ENCODE peak calls at places on chromosomes 4 and X, in four cellular contexts. T, V, O and P are unnamed samples.

GRCh38 chr4:178812866-178813265 is 1370.6 kb upstream of the AGA start:
- DNase-seq in T (no peak), V (no peak), O (no peak), P (peak; percentile 27)

GRCh38 chr4:153227501-153227900 is 23.3 kb downstream of the TRIM2 start:
- DNase-seq in T (no peak), V (no peak), O (no peak), P (no peak)

GRCh38 chr4:40811886-40812857 is 62.4 kb downstream of the NSUN7 start:
- DNase-seq in T (no peak), V (no peak), O (no peak), P (no peak)

GRCh38 chrX:9019151-9019550 is 14.8 kb downstream of the FAM9B start:
- DNase-seq in T (no peak), V (no peak), O (no peak), P (no peak)

GRCh38 chr4:58225460-58225859 is 1115.3 kb upstream of the IGFBP7 start:
- DNase-seq in T (no peak), V (no peak), O (no peak), P (no peak)

GRCh38 chrX:2371026-2371778 is 129.6 kb downstream of the DHRSX start:
- DNase-seq in T (no peak), V (no peak), O (no peak), P (no peak)

GRCh38 chr4:15758294-15758693 is 19.8 kb upstream of the CD38 start:
- DNase-seq in T (no peak), V (no peak), O (no peak), P (no peak)

GRCh38 chrX:121011254-121011653 is 25.7 kb upstream of the CT47A1 start:
- DNase-seq in T (no peak), V (no peak), O (no peak), P (peak; percentile 49)

GRCh38 chrX:110418220-110418856 is 59.7 kb downstream of the RTL9 start:
- DNase-seq in T (no peak), V (peak; percentile 65), O (peak; percentile 60), P (peak; percentile 45)

GRCh38 chr4:102007959-102008425 is 217.5 kb downstream of the BANK1 start:
- DNase-seq in T (no peak), V (no peak), O (no peak), P (no peak)

GRCh38 chrX:104335765-104336164 is 81.0 kb upstream of the ESX1 start:
- DNase-seq in T (no peak), V (no peak), O (no peak), P (no peak)

GRCh38 chr4:147362868-147363440 is 117.9 kb upstream of the EDNRA start:
- DNase-seq in T (no peak), V (peak; percentile 87), O (no peak), P (peak; percentile 70)

GRCh38 chr4:124275-125081 is at the start of gene ZNF718:
- DNase-seq in T (peak; percentile 82), V (peak; percentile 93), O (peak; percentile 94), P (peak; percentile 98)

GRCh38 chrX:71615056-71615455 is 3.3 kb downstream of the CXCR3 start:
- DNase-seq in T (no peak), V (no peak), O (no peak), P (no peak)

GRCh38 chr4:112515278-112516075 is 503 bp downstream of the NEUROG2 start:
- DNase-seq in T (no peak), V (no peak), O (peak; percentile 66), P (peak; percentile 30)

GRCh38 chr4:17493629-17494028 is 18.3 kb downstream of the QDPR start:
- DNase-seq in T (no peak), V (no peak), O (no peak), P (no peak)

GRCh38 chr4:47827339-47828047 is 10.4 kb downstream of the CORIN start:
- DNase-seq in T (no peak), V (no peak), O (no peak), P (no peak)

GRCh38 chrX:132463411-132463810 is 25.4 kb downstream of the MBNL3 start:
- DNase-seq in T (no peak), V (no peak), O (no peak), P (peak; percentile 67)

GRCh38 chr4:153428816-153429592 is 37.2 kb upstream of the TMEM131L start:
- DNase-seq in T (no peak), V (no peak), O (no peak), P (no peak)

DNA sequence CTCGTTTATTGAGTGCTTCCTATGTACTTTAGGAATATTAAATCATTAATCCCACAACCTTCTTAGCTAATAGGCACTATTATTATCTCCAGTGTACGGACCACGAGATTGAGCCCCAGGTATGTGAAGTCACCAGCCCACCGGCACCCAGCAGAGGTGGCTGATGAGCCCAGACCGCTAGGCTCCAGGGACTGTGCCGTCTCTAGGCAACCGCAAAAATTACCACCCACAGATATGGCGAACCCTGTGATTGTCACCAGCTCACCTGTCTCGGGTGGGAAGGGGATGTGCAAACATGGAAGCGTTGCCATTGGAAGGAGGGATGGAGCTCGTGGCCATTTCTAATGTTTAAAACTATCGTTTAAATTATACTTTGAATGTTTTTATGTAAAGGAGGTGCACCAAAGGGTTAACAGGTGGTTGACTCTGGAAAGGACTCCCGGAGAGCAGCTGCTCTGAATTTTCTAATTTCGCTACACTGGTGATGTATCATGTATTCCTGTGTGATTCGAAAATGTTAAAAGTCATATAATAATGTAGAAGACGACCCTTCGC is 21.0 kb upstream of the JAKMIP1 start:
- DNase-seq in T (no peak), V (no peak), O (no peak), P (no peak)
- H3K27ac ChIP-seq in T (no peak overlapping the region), V (no peak overlapping the region), O (no peak overlapping the region), P (no peak overlapping the region)

GRCh38 chrX:115966920-115967319 is 203.6 kb upstream of the AGTR2 start:
- DNase-seq in T (no peak), V (no peak), O (no peak), P (no peak)
- H3K4me3 ChIP-seq in T (no peak overlapping the region), V (no peak overlapping the region), O (no peak overlapping the region), P (no peak overlapping the region)

DNA sequence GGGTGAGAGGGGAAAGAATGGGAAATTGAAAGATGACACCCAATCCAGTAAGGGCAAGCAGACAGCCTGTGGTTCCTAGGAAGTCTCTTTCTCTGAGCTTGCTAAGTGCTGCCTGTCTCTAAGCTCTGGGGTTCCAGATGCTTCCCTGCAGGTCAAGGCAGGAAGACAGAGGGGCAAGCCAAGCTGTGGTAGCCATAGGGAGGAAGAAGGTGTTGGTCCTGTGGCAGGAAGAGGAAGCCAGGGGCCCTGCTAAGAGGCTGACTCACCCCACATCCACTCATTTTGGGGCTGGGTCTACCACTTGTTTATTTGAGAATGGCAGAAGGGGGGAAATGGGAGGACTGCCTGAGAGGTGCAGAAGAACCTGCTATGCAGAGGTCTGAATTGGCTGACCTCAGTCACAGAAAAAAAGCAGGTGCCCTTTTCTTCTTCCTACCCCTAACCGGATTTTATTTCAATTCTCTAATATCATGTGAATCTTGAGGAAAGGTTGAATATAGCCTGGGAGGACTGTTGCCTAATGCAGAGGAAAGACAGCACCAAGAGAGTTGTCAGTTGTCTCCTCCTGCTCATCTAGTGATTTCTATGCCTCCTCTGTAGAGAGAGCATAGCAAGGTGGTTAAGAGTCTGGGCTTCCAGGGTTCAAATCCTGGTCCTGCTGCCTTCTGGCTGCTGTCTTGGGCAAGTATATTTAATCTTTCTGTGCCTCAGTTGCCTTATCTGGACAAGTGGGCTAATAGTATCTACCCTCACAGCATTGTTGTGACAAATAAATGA is 27.4 kb downstream of the HOPX start:
- DNase-seq in T (no peak), V (no peak), O (no peak), P (no peak)
- H3K27ac ChIP-seq in T (no peak overlapping the region), V (no peak overlapping the region), O (peak overlapping the region; percentile 2), P (peak overlapping the region; percentile 22)

GRCh38 chr4:150135134-150135773 is 57.0 kb downstream of the DCLK2 start:
- DNase-seq in T (no peak), V (no peak), O (no peak), P (no peak)

GRCh38 chr4:150139297-150139696 is 61.1 kb downstream of the DCLK2 start:
- DNase-seq in T (no peak), V (no peak), O (no peak), P (no peak)

GRCh38 chr4:150133605-150134004 is 55.4 kb downstream of the DCLK2 start:
- DNase-seq in T (no peak), V (no peak), O (no peak), P (no peak)

GRCh38 chr4:150136481-150136880 is 58.2 kb downstream of the DCLK2 start:
- DNase-seq in T (no peak), V (no peak), O (no peak), P (no peak)

DNA sequence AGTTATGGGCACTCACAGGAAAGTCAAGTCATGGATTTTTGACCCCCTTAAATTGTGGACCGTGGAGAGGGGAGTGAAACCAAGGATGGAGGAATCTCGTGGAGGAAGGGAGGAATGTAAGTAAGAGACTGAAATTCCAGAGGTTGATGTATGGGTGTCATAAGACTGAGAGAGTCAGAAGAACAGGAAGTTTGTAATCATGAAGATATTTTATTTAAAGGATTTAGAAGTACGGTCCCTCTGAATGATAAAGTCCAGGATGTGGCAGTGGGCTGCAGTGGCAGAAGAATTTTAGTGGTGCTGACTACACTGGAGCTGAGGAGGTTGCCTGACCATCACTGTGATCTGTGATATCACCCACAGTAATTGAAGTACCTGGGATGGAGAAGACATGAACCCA is 57.8 kb downstream of the DCLK2 start:
- DNase-seq in T (no peak), V (no peak), O (no peak), P (no peak)
- H3K4me3 ChIP-seq in T (no peak overlapping the region), V (no peak overlapping the region), O (no peak overlapping the region), P (no peak overlapping the region)

DNA sequence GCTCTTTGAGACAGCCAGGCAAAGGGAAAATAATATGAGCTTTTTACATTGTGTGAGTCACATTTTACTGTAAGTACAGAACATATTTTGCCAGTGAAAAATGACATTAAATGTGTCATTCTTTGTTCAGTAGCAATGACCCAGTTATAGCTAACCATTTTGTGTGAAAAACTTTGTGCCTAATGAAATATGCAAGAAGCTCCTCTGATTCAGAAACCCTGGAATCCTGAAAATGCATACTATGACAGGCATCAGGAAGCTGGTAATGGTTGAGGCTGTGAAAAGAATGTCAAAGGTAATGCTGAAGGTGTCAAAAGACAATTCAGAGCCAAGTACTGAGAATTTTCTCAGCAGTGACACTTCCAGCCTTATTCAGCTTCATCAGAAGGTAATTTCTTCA is 549.5 kb upstream of the SMIM31 start:
- DNase-seq in T (no peak), V (no peak), O (no peak), P (no peak)
- H3K27ac ChIP-seq in T (no peak overlapping the region), V (no peak overlapping the region), O (no peak overlapping the region), P (no peak overlapping the region)

GRCh38 chrX:20829665-20830481 is 544.3 kb upstream of the CNKSR2 start:
- DNase-seq in T (no peak), V (no peak), O (no peak), P (no peak)
- H3K4me3 ChIP-seq in T (no peak overlapping the region), V (no peak overlapping the region), O (no peak overlapping the region), P (no peak overlapping the region)

DNA sequence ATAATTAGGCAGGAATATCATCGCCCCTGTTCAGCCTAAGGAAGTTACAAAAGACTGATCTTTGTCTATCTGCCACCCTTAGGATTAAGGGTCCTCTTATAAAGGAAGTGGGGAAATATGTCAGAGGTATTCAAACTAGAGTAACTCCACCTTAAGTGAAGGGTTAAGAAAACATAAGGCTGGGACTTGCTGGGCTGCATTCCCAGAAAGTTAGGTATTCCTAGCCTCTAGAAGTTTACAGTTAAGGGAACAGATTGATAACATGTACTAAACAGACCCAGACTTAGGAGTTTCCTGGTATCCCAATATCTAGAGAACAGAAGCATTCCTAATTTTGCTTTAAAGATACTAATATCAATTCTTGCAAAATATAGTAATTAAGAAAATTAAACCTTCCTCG is 6.0 kb downstream of the CXCL2 start:
- DNase-seq in T (no peak), V (no peak), O (no peak), P (no peak)
- H3K27ac ChIP-seq in T (no peak overlapping the region), V (no peak overlapping the region), O (peak overlapping the region; percentile 55), P (no peak overlapping the region)